ENCODE peak calls at places on chromosome 1, in six cellular contexts. Y is mucosa of descending colon, F is adrenal gland, P is OCI-LY7, V is heart right ventricle, K is esophagus squamous epithelium. C is an unnamed sample. For H3K4me1, the result is how much of the 10 kb centered on the place peaks cover.

GRCh38 chr1:21865943-21866628 is 54.0 kb downstream of the LDLRAD2 start:
- DNase-seq in Y (no peak), F (no peak), P (peak), V (no peak), K (no peak), C (no peak)

GRCh38 chr1:181424786-181425403 is 58.4 kb upstream of the CACNA1E start:
- DNase-seq in Y (no peak), F (peak), P (peak), V (peak), K (no peak), C (peak)

GRCh38 chr1:100959502-100960060 is 63.7 kb downstream of the SLC30A7 start:
- DNase-seq in Y (no peak), F (no peak), P (no peak), V (no peak), K (no peak), C (no peak)

GRCh38 chr1:211118407-211119102 is 15.4 kb downstream of the KCNH1 start:
- DNase-seq in Y (no peak), F (no peak), P (no peak), V (no peak), K (no peak), C (no peak)

GRCh38 chr1:23543707-23544443 is 12.8 kb upstream of the E2F2 start:
- DNase-seq in Y (no peak), F (no peak), P (no peak), V (no peak), K (no peak), C (no peak)

GRCh38 chr1:204124639-204125038 is 27.2 kb downstream of the ETNK2 start:
- DNase-seq in Y (no peak), F (no peak), P (no peak), V (no peak), K (no peak), C (no peak)

GRCh38 chr1:6099787-6100765 is 54.4 kb downstream of the KCNAB2 start:
- DNase-seq in Y (peak), F (no peak), P (peak), V (no peak), K (no peak), C (no peak)

GRCh38 chr1:45013551-45014209 is 1.6 kb downstream of the UROD start:
- DNase-seq in Y (no peak), F (peak), P (no peak), V (no peak), K (no peak), C (no peak)

GRCh38 chr1:201350361-201350725 is 27.1 kb downstream of the TNNT2 start:
- DNase-seq in Y (no peak), F (no peak), P (no peak), V (no peak), K (no peak), C (no peak)

GRCh38 chr1:12161662-12162458 is 4.9 kb upstream of the TNFRSF1B start:
- DNase-seq in Y (peak), F (peak), P (peak), V (peak), K (peak), C (peak)
- H3K4me1 ChIP-seq in Y (under half), F (under half), P (under half), V (under half), K (under half), C (under half)

GRCh38 chr1:205275133-205275532 is 46.4 kb downstream of the NUAK2 start:
- DNase-seq in Y (peak), F (no peak), P (no peak), V (no peak), K (no peak), C (no peak)
- TF ChIP-seq CTCF in Y (no peak), F (no peak), P (peak), V (no peak), K (no peak), C (no peak)

GRCh38 chr1:207365063-207365462 is 43.6 kb downstream of the CD55 start:
- DNase-seq in Y (no peak), F (no peak), P (no peak), V (no peak), K (no peak), C (no peak)
- H3K4me1 ChIP-seq in Y (under half), F (under half), P (under half), V (under half), K (under half), C (under half)

DNA sequence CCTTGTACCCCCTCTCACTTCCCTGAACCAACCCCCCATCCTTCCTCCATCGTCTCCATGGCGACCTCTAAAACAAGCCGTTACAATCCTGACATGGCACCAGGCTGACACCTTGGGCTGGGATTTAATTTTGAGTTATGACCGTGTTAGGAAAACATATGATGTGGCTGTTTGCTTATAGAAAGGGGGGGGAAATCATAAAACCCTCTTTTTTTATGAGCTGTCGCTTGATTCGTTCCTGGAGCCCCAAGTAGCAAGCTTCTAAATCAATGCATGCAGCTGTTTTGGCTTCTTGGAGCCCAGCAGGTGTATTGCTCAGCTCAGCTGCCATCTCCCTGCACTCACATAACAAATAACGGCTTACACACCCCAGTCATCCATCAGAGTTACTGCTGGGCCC is 301.2 kb upstream of the SPAG17 start:
- DNase-seq in Y (no peak), F (no peak), P (no peak), V (no peak), K (no peak), C (no peak)
- TF ChIP-seq CTCF in Y (no peak), F (no peak), P (no peak), V (no peak), K (no peak), C (no peak)

DNA sequence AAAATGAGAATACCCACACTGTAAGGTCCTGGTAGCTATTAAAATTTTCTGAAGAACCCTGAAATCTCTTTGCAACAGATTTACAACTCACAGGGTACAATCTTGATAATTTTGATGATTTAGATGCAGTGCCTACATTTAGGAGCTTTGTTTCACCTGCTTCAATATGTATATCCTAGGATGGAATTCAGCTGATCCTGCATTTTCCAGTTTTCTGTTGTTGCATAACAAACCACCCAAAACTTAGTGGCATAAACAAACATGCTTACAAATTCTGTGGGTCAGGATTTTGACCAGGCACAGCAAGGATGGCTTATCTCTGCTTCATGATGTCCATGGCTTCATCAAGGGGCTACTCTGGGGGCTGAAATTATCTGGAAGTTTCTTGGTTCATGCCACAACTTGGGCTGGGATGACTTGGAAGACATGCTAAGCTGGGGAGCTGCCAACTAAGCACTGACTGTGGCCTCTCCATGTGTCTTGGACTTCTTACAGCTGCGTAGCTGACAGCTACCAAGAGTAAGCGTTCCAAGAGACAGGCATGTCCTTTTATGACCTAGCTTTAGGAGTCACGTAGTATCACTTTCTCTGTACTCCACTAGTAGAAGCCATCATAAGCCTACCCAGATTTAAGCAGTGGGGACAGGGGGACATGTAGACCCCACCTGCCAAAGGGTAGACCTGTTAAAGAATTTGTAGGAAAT is 108.5 kb downstream of the CACHD1 start:
- DNase-seq in Y (no peak), F (no peak), P (no peak), V (no peak), K (no peak), C (no peak)
- H3K4me1 ChIP-seq in Y (under half), F (under half), P (under half), V (under half), K (under half), C (under half)

GRCh38 chr1:3114131-3114744 is 45.2 kb downstream of the PRDM16 start:
- DNase-seq in Y (no peak), F (no peak), P (no peak), V (no peak), K (no peak), C (no peak)

GRCh38 chr1:3112526-3112925 is 43.5 kb downstream of the PRDM16 start:
- DNase-seq in Y (no peak), F (no peak), P (no peak), V (no peak), K (no peak), C (no peak)

GRCh38 chr1:3111616-3112021 is 42.6 kb downstream of the PRDM16 start:
- DNase-seq in Y (no peak), F (no peak), P (no peak), V (no peak), K (no peak), C (no peak)

GRCh38 chr1:3113741-3114056 is 44.7 kb downstream of the PRDM16 start:
- DNase-seq in Y (no peak), F (no peak), P (no peak), V (no peak), K (no peak), C (no peak)

GRCh38 chr1:3113047-3113740 is 44.2 kb downstream of the PRDM16 start:
- DNase-seq in Y (no peak), F (no peak), P (no peak), V (no peak), K (no peak), C (peak)
- TF ChIP-seq CTCF in Y (no peak), F (no peak), P (no peak), V (no peak), K (no peak), C (no peak)

GRCh38 chr1:47551971-47552528 is 114.2 kb downstream of the FOXD2 start:
- DNase-seq in Y (no peak), F (no peak), P (no peak), V (no peak), K (no peak), C (no peak)
- H3K4me1 ChIP-seq in Y (under half), F (under half), P (under half), V (under half), K (under half), C (half or more)

GRCh38 chr1:50048791-50049190 is 25.0 kb upstream of the AGBL4 start:
- DNase-seq in Y (no peak), F (no peak), P (no peak), V (no peak), K (no peak), C (no peak)

DNA sequence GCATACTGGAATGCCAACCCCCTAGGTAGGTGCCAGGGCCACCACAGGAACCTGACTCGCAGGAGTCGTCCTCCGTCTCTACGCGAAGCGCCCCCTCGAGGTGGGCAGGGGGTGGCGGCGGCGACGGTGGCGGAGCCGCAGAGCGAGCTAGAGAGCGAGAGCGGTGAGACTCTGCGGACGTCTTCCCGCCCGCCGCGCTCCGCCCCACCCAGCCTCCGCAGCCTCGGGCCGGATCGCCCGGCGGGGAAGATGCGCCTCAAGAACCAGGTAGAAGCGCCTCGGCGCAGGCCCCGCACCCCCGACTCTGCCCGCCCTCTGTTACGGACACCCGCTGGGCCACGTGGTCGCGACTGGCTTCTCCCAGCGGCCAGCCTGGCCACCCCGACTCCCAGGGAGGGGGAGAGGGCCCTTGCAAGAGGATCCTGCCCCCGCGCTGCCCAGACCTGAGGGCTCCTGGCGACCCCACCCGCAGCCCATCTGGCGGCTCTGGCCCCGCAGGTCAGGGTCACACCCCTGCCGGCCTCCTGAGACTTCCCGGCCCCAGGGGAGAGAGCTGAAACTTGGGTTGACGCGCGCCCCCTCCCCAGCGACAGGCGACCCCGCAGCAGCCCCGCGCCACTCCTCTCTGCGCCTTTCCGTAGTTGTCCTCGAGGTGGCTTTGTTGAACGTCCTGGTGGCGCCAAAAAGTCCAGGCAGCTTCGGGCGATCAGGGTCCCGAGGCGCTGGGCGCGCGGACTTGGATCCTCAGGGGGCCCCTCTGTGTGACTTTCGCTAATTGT is 24.4 kb upstream of the AGBL4 start:
- DNase-seq in Y (peak), F (peak), P (no peak), V (no peak), K (no peak), C (peak)
- TF ChIP-seq CTCF in Y (no peak), F (no peak), P (no peak), V (no peak), K (no peak), C (no peak)

DNA sequence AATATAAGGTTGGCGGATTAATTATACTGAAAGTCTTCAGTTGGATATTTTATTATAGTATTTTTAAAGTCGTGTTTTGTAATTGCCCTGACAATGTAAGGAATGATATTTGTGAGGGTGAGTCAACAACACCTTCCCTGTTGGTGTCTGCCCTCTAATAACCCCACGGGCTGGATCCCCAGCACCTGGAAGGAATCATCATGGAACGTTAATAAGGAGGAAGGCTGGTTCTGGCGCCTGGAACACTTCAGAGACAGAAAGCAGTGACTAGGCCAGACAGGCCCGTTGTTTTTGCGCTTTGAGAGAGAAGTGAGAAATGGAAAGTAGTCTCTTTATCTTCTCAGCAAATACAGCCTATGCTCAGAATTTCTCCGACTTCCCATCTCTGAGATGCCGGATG is 31.6 kb downstream of the TEX35 start:
- DNase-seq in Y (no peak), F (no peak), P (peak), V (no peak), K (no peak), C (no peak)
- H3K4me1 ChIP-seq in Y (under half), F (under half), P (under half), V (under half), K (under half), C (under half)

C was measured in testis.